ENCODE peak calls at places on chromosomes 7 and 10, in four cellular contexts. S is CD8-positive, alpha-beta memory T cell; T is hepatocyte; M is prostate gland. X is an unnamed sample.

GRCh38 chr10:11401314-11402222 is 209.9 kb downstream of the USP6NL start:
- DNase-seq in T (no peak), S (peak; percentile 18), M (no peak), X (no peak)

GRCh38 chr10:3025300-3025699 is 42.0 kb upstream of the PFKP start:
- DNase-seq in S (no peak), T (no peak), M (no peak), X (no peak)

GRCh38 chr10:75024971-75025523 is 86.4 kb upstream of the SAMD8 start:
- DNase-seq in M (no peak), T (no peak), S (no peak), X (no peak)

GRCh38 chr10:53841746-53842145 is 959.3 kb downstream of the PCDH15 start:
- DNase-seq in S (no peak), T (no peak), M (no peak), X (no peak)

GRCh38 chr7:105096306-105096705 is 82.3 kb downstream of the KMT2E start:
- DNase-seq in T (no peak), M (no peak), S (no peak), X (no peak)

GRCh38 chr10:99532687-99533495 is at the start of gene NKX2-3:
- DNase-seq in M (no peak), S (no peak), T (peak; percentile 63), X (no peak)

GRCh38 chr10:50567384-50567783 is 56.4 kb downstream of the SGMS1 start:
- DNase-seq in S (no peak), M (no peak), T (no peak), X (no peak)

GRCh38 chr10:23516530-23516929 is 77.7 kb downstream of the OTUD1 start:
- DNase-seq in S (no peak), T (peak; percentile 53), M (no peak), X (no peak)

GRCh38 chr7:978416-979091 is 3.2 kb upstream of the COX19 start:
- DNase-seq in T (no peak), M (no peak), S (no peak), X (no peak)

GRCh38 chr10:43190775-43191174 is 52.5 kb downstream of the CSGALNACT2 start:
- DNase-seq in S (no peak), T (no peak), M (no peak), X (no peak)

GRCh38 chr7:158325530-158326381 is 261.9 kb downstream of the PTPRN2 start:
- DNase-seq in M (peak; percentile 45), S (no peak), T (peak; percentile 75), X (peak; percentile 26)

GRCh38 chr7:7564323-7564780 is 2.3 kb upstream of the MIOS start:
- DNase-seq in T (peak; percentile 70), S (no peak), M (no peak), X (peak; percentile 91)

GRCh38 chr7:158193446-158193845 is 394.2 kb downstream of the PTPRN2 start:
- DNase-seq in M (no peak), S (no peak), T (no peak), X (no peak)

GRCh38 chr7:152624218-152624617 is 51.7 kb downstream of the XRCC2 start:
- DNase-seq in S (no peak), T (no peak), M (no peak), X (no peak)

GRCh38 chr10:99834410-99834809 is 52.0 kb downstream of the ABCC2 start:
- DNase-seq in M (no peak), T (no peak), S (no peak), X (peak; percentile 98)

GRCh38 chr7:152850420-152850819 is 90.9 kb downstream of the ACTR3B start:
- DNase-seq in S (no peak), T (no peak), M (no peak), X (no peak)

GRCh38 chr7:104914427-104914826 is 99.6 kb upstream of the KMT2E start:
- DNase-seq in T (no peak), S (no peak), M (no peak), X (no peak)

GRCh38 chr10:74585231-74586087 is 240.9 kb upstream of the KAT6B start:
- DNase-seq in M (peak; percentile 6), T (no peak), S (peak; percentile 63), X (no peak)

GRCh38 chr10:6746782-6747181 is 166.7 kb upstream of the PRKCQ start:
- DNase-seq in M (no peak), S (no peak), T (no peak), X (no peak)

GRCh38 chr10:59362991-59363390 is 642 bp upstream of the FAM13C start:
- DNase-seq in T (peak; percentile 73), M (peak; percentile 78), S (no peak), X (peak; percentile 10)

GRCh38 chr7:135523146-135523545 is 13.2 kb upstream of the CNOT4 start:
- DNase-seq in T (no peak), M (no peak), S (no peak), X (no peak)

GRCh38 chr7:153934629-153935028 is 117.6 kb upstream of the DPP6 start:
- DNase-seq in M (no peak), S (no peak), T (no peak), X (no peak)

GRCh38 chr7:35725280-35725680 is 30.3 kb upstream of the HERPUD2 start:
- DNase-seq in M (no peak), S (peak; percentile 90), T (no peak), X (no peak)

GRCh38 chr7:86778271-86778670 is 134.6 kb downstream of the GRM3 start:
- DNase-seq in S (no peak), M (no peak), T (no peak), X (no peak)

GRCh38 chr10:133109736-133110532 is 22.2 kb downstream of the ADGRA1 start:
- DNase-seq in S (no peak), T (peak; percentile 47), M (no peak), X (no peak)
- H3K27ac ChIP-seq in S (no peak overlapping the region), T (peak overlapping the region; percentile 31), M (no peak overlapping the region), X (no peak overlapping the region)

GRCh38 chr7:125386211-125386610 is 456.6 kb upstream of the POT1 start:
- DNase-seq in T (no peak), M (no peak), S (no peak), X (no peak)
- H3K27ac ChIP-seq in T (no peak overlapping the region), M (no peak overlapping the region), S (no peak overlapping the region), X (no peak overlapping the region)

GRCh38 chr10:94197241-94197640 is 165.5 kb downstream of the NOC3L start:
- DNase-seq in T (no peak), S (no peak), M (no peak), X (no peak)

GRCh38 chr10:94194256-94194655 is 168.5 kb downstream of the NOC3L start:
- DNase-seq in S (no peak), M (no peak), T (peak; percentile 7), X (peak; percentile 85)

GRCh38 chr10:94200148-94200846 is 162.4 kb downstream of the NOC3L start:
- DNase-seq in T (no peak), S (no peak), M (no peak), X (no peak)

GRCh38 chr10:94198324-94198723 is 164.4 kb downstream of the NOC3L start:
- DNase-seq in M (no peak), T (no peak), S (no peak), X (no peak)

GRCh38 chr10:94199565-94199964 is 163.2 kb downstream of the NOC3L start:
- DNase-seq in S (no peak), T (no peak), M (no peak), X (no peak)
- H3K27ac ChIP-seq in S (no peak overlapping the region), T (no peak overlapping the region), M (no peak overlapping the region), X (no peak overlapping the region)

GRCh38 chr10:61986788-61987187 is 85.3 kb downstream of the ARID5B start:
- DNase-seq in S (no peak), M (no peak), T (no peak), X (no peak)
- H3K27ac ChIP-seq in S (no peak overlapping the region), M (peak overlapping the region; percentile 57), T (peak overlapping the region; percentile 33), X (no peak overlapping the region)

DNA sequence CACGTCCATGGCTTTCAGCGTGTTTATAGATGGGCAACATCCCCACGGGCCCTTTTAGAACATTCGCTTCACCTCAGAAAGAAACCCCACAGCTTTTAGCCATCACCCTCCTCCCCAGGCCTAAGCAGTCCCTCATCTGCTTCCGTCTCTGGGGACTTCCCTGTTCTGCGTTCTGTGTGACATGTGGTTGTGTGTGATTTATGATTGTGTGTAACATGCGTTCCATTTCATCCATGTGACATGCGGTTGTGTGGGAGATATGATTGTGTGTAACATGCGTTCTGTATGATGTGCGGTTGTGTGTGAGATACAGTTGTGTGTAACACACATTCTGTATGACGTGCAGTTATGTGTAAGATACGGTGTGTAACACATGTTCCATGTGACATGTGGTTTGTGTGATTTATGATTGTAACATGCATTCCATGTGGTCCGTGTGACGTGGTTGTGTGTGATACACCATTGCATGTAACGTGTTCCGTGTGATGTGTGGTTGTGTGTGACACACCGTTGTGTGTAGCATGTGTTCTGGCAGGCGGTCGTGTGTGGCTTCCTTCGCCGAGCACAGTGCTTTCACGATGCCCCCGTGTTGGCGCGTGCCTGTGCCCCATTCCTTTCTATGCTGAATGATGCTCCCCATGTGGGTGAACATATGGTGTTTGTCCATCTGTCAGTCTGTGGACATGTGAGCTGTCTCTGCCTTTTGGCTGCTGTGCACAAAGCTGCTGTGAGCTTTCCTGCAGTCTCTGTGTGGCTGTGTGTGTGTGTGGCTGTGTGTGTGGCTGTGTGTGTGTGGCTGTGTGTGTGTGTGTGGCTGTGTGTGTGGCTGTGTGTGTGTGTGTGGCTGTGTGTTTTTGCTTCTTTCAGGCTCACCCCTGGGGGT is 26.2 kb downstream of the PWWP2B start:
- DNase-seq in S (no peak), M (no peak), T (no peak), X (no peak)
- H3K27ac ChIP-seq in S (no peak overlapping the region), M (peak overlapping the region; percentile 85), T (peak overlapping the region; percentile 99), X (no peak overlapping the region)

GRCh38 chr7:44217852-44218402 is 17.1 kb downstream of the YKT6 start:
- DNase-seq in S (no peak), M (no peak), T (no peak), X (no peak)
- H3K27ac ChIP-seq in S (no peak overlapping the region), M (no peak overlapping the region), T (no peak overlapping the region), X (no peak overlapping the region)

DNA sequence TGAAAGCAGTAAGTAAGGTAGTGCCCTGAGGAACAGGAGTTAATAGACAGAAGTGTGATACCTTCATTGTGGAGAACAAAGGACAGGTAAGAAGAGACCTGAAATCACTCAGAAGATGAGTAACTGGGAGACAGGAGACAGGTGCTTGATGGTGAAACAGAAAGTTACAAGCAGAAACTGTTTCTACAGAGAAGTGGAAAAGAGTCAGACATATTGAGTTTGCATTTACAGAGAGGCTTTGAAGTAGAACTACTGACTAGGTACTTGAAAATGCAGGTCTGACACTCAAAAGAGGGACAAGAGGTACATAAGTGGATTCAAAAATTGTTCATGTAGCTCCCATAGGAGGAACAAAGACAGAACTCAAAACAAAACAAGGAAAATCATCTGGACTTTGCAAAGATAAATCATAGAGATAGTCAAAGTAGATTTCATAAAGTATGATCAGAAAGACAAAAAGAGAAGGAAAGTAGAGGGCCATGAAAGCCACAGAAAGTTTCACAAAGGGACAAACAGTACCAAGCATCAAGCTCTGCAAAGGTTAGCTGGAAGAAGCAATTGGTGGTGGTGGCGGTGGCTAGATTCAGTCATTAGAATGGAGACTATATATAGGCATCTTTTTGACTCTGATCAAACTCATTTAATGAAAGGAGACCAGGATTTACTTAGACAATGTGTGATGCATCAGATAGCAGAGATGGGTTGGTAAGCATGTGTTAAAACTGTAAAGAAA is 198.4 kb downstream of the PCLO start:
- DNase-seq in T (no peak), S (no peak), M (no peak), X (no peak)
- H3K27ac ChIP-seq in T (no peak overlapping the region), S (no peak overlapping the region), M (no peak overlapping the region), X (no peak overlapping the region)